ENCODE peak calls at places on chromosomes 7 and 10, in seven cellular contexts. One of them, this sample, is unnamed. For H3K36me3, the result is how much of the 10 kb centered on the place peaks cover.

GRCh38 chr10:17617031-17617911 is at the start of gene HACD1:
- DNase-seq in transverse colon: peak
- DNase-seq in heart right ventricle: peak
- DNase-seq in stomach: peak
- DNase-seq in fibroblast of lung: peak
- DNase-seq in hepatocyte: peak
- DNase-seq in spleen: peak
- DNase-seq in this sample: peak

GRCh38 chr10:125878957-125879835 is 1.9 kb downstream of the DHX32 start:
- DNase-seq in transverse colon: no peak
- DNase-seq in heart right ventricle: no peak
- DNase-seq in stomach: no peak
- DNase-seq in fibroblast of lung: peak
- DNase-seq in hepatocyte: peak
- DNase-seq in spleen: no peak
- DNase-seq in this sample: no peak

GRCh38 chr10:11407939-11408338 is 203.5 kb downstream of the USP6NL start:
- DNase-seq in transverse colon: no peak
- DNase-seq in heart right ventricle: no peak
- DNase-seq in stomach: no peak
- DNase-seq in fibroblast of lung: no peak
- DNase-seq in hepatocyte: no peak
- DNase-seq in spleen: no peak
- DNase-seq in this sample: no peak

GRCh38 chr10:99621454-99622246 is 1.4 kb upstream of the SLC25A28 start:
- DNase-seq in transverse colon: no peak
- DNase-seq in heart right ventricle: no peak
- DNase-seq in stomach: no peak
- DNase-seq in fibroblast of lung: no peak
- DNase-seq in hepatocyte: no peak
- DNase-seq in spleen: peak
- DNase-seq in this sample: no peak

GRCh38 chr7:139570119-139570518 is 46.6 kb downstream of the CLEC2L start:
- DNase-seq in transverse colon: no peak
- DNase-seq in heart right ventricle: no peak
- DNase-seq in stomach: no peak
- DNase-seq in fibroblast of lung: no peak
- DNase-seq in hepatocyte: no peak
- DNase-seq in spleen: peak
- DNase-seq in this sample: no peak

GRCh38 chr10:124987788-124988187 is 45.9 kb downstream of the ZRANB1 start:
- DNase-seq in transverse colon: no peak
- DNase-seq in heart right ventricle: no peak
- DNase-seq in stomach: no peak
- DNase-seq in fibroblast of lung: no peak
- DNase-seq in hepatocyte: no peak
- DNase-seq in spleen: no peak
- DNase-seq in this sample: no peak

GRCh38 chr10:14296081-14296709 is 34.5 kb downstream of the FRMD4A start:
- DNase-seq in transverse colon: no peak
- DNase-seq in heart right ventricle: peak
- DNase-seq in stomach: peak
- DNase-seq in fibroblast of lung: peak
- DNase-seq in hepatocyte: peak
- DNase-seq in spleen: no peak
- DNase-seq in this sample: no peak

GRCh38 chr7:108581655-108582491 is 12.2 kb downstream of the DNAJB9 start:
- DNase-seq in transverse colon: no peak
- DNase-seq in heart right ventricle: no peak
- DNase-seq in stomach: no peak
- DNase-seq in fibroblast of lung: peak
- DNase-seq in hepatocyte: peak
- DNase-seq in spleen: no peak
- DNase-seq in this sample: no peak

GRCh38 chr7:46948776-46949175 is 633.1 kb downstream of the TNS3 start:
- DNase-seq in transverse colon: no peak
- DNase-seq in heart right ventricle: no peak
- DNase-seq in stomach: no peak
- DNase-seq in fibroblast of lung: no peak
- DNase-seq in hepatocyte: no peak
- DNase-seq in spleen: no peak
- DNase-seq in this sample: no peak

GRCh38 chr7:116598846-116599245 is 73.2 kb upstream of the MET start:
- DNase-seq in transverse colon: no peak
- DNase-seq in heart right ventricle: no peak
- DNase-seq in stomach: no peak
- DNase-seq in fibroblast of lung: no peak
- DNase-seq in hepatocyte: no peak
- DNase-seq in spleen: no peak
- DNase-seq in this sample: no peak

GRCh38 chr10:84375011-84375410 is 46.6 kb downstream of the CCSER2 start:
- DNase-seq in transverse colon: no peak
- DNase-seq in heart right ventricle: peak
- DNase-seq in stomach: peak
- DNase-seq in fibroblast of lung: peak
- DNase-seq in hepatocyte: peak
- DNase-seq in spleen: no peak
- DNase-seq in this sample: peak

GRCh38 chr10:14750900-14751575 is 23.7 kb downstream of the FAM107B start:
- DNase-seq in transverse colon: peak
- DNase-seq in heart right ventricle: peak
- DNase-seq in stomach: no peak
- DNase-seq in fibroblast of lung: no peak
- DNase-seq in hepatocyte: no peak
- DNase-seq in spleen: peak
- DNase-seq in this sample: peak

GRCh38 chr10:112461029-112461887 is 14.2 kb downstream of the VTI1A start:
- DNase-seq in transverse colon: no peak
- DNase-seq in heart right ventricle: no peak
- DNase-seq in stomach: no peak
- DNase-seq in fibroblast of lung: peak
- DNase-seq in hepatocyte: no peak
- DNase-seq in spleen: no peak
- DNase-seq in this sample: no peak

GRCh38 chr7:48285365-48285764 is 114.1 kb downstream of the ABCA13 start:
- DNase-seq in transverse colon: no peak
- DNase-seq in heart right ventricle: no peak
- DNase-seq in stomach: no peak
- DNase-seq in fibroblast of lung: peak
- DNase-seq in hepatocyte: no peak
- DNase-seq in spleen: no peak
- DNase-seq in this sample: no peak

GRCh38 chr7:130996841-130997231 is 262.8 kb upstream of the KLF14 start:
- DNase-seq in transverse colon: peak
- DNase-seq in heart right ventricle: no peak
- DNase-seq in stomach: peak
- DNase-seq in fibroblast of lung: peak
- DNase-seq in hepatocyte: peak
- DNase-seq in spleen: peak
- DNase-seq in this sample: no peak
- H3K4me3 ChIP-seq in transverse colon: no peak
- H3K4me3 ChIP-seq in heart right ventricle: no peak
- H3K4me3 ChIP-seq in stomach: no peak
- H3K4me3 ChIP-seq in fibroblast of lung: no peak
- H3K4me3 ChIP-seq in hepatocyte: no peak
- H3K4me3 ChIP-seq in spleen: no peak
- H3K4me3 ChIP-seq in this sample: no peak

DNA sequence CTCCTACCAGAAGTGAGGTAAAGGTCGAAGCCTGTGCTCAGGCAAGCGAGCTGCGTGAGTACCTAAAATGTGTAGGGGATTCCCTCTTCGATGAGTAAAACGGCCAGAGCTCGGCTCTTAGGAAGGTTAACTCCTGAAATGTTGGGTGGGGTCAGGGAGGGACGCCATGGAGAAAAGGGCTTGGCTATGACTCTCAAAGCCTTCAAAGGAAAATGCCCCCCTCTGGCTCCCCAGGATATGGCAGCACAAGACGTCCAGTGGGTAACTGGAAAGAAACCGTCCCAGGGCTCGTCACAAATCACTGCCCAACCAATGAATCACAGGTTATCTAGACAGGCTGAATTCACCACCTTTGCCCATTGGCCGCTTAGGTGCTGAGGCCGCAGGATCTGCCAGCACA is 58.0 kb downstream of the CALML3 start:
- DNase-seq in transverse colon: no peak
- DNase-seq in heart right ventricle: no peak
- DNase-seq in stomach: no peak
- DNase-seq in fibroblast of lung: no peak
- DNase-seq in hepatocyte: no peak
- DNase-seq in spleen: peak
- DNase-seq in this sample: peak
- TF ChIP-seq CTCF in transverse colon: no peak
- TF ChIP-seq CTCF in heart right ventricle: no peak
- TF ChIP-seq CTCF in stomach: no peak
- TF ChIP-seq CTCF in fibroblast of lung: peak
- TF ChIP-seq CTCF in hepatocyte: peak
- TF ChIP-seq CTCF in spleen: no peak
- TF ChIP-seq CTCF in this sample: peak

GRCh38 chr7:865921-866320 is 10.4 kb upstream of the GET4 start:
- DNase-seq in transverse colon: no peak
- DNase-seq in heart right ventricle: no peak
- DNase-seq in stomach: no peak
- DNase-seq in fibroblast of lung: no peak
- DNase-seq in hepatocyte: no peak
- DNase-seq in spleen: no peak
- DNase-seq in this sample: no peak
- H3K36me3 ChIP-seq in transverse colon: under half
- H3K36me3 ChIP-seq in heart right ventricle: half or more
- H3K36me3 ChIP-seq in stomach: half or more
- H3K36me3 ChIP-seq in fibroblast of lung: under half
- H3K36me3 ChIP-seq in hepatocyte: under half
- H3K36me3 ChIP-seq in spleen: under half
- H3K36me3 ChIP-seq in this sample: under half

GRCh38 chr10:73494213-73494612 is 1.6 kb downstream of the PPP3CB start:
- DNase-seq in transverse colon: no peak
- DNase-seq in heart right ventricle: no peak
- DNase-seq in stomach: no peak
- DNase-seq in fibroblast of lung: no peak
- DNase-seq in hepatocyte: no peak
- DNase-seq in spleen: no peak
- DNase-seq in this sample: no peak
- H3K4me3 ChIP-seq in transverse colon: no peak
- H3K4me3 ChIP-seq in heart right ventricle: peak
- H3K4me3 ChIP-seq in stomach: peak
- H3K4me3 ChIP-seq in fibroblast of lung: peak
- H3K4me3 ChIP-seq in hepatocyte: peak
- H3K4me3 ChIP-seq in spleen: no peak
- H3K4me3 ChIP-seq in this sample: peak

GRCh38 chr10:79884006-79884405 is 57.5 kb downstream of the NUTM2E start:
- DNase-seq in transverse colon: no peak
- DNase-seq in heart right ventricle: no peak
- DNase-seq in stomach: no peak
- DNase-seq in fibroblast of lung: no peak
- DNase-seq in hepatocyte: no peak
- DNase-seq in spleen: no peak
- DNase-seq in this sample: no peak

GRCh38 chr10:79890469-79890868 is 58.4 kb downstream of the SFTPD start:
- DNase-seq in transverse colon: no peak
- DNase-seq in heart right ventricle: no peak
- DNase-seq in stomach: no peak
- DNase-seq in fibroblast of lung: no peak
- DNase-seq in hepatocyte: no peak
- DNase-seq in spleen: no peak
- DNase-seq in this sample: no peak

GRCh38 chr10:79886345-79886744 is 59.8 kb downstream of the NUTM2E start:
- DNase-seq in transverse colon: no peak
- DNase-seq in heart right ventricle: no peak
- DNase-seq in stomach: no peak
- DNase-seq in fibroblast of lung: no peak
- DNase-seq in hepatocyte: no peak
- DNase-seq in spleen: no peak
- DNase-seq in this sample: no peak
- TF ChIP-seq CTCF in transverse colon: no peak
- TF ChIP-seq CTCF in heart right ventricle: no peak
- TF ChIP-seq CTCF in stomach: no peak
- TF ChIP-seq CTCF in fibroblast of lung: no peak
- TF ChIP-seq CTCF in hepatocyte: no peak
- TF ChIP-seq CTCF in spleen: no peak
- TF ChIP-seq CTCF in this sample: no peak

GRCh38 chr7:66948480-66949109 is 27.6 kb downstream of the TMEM248 start:
- DNase-seq in transverse colon: no peak
- DNase-seq in heart right ventricle: no peak
- DNase-seq in stomach: no peak
- DNase-seq in fibroblast of lung: no peak
- DNase-seq in hepatocyte: no peak
- DNase-seq in spleen: peak
- DNase-seq in this sample: no peak

GRCh38 chr7:66950763-66951162 is 29.7 kb downstream of the TMEM248 start:
- DNase-seq in transverse colon: no peak
- DNase-seq in heart right ventricle: no peak
- DNase-seq in stomach: no peak
- DNase-seq in fibroblast of lung: peak
- DNase-seq in hepatocyte: no peak
- DNase-seq in spleen: peak
- DNase-seq in this sample: no peak

GRCh38 chr7:66953044-66953427 is 32.0 kb downstream of the TMEM248 start:
- DNase-seq in transverse colon: no peak
- DNase-seq in heart right ventricle: no peak
- DNase-seq in stomach: no peak
- DNase-seq in fibroblast of lung: no peak
- DNase-seq in hepatocyte: no peak
- DNase-seq in spleen: no peak
- DNase-seq in this sample: no peak

GRCh38 chr7:66952343-66953043 is 31.5 kb downstream of the TMEM248 start:
- DNase-seq in transverse colon: peak
- DNase-seq in heart right ventricle: no peak
- DNase-seq in stomach: no peak
- DNase-seq in fibroblast of lung: peak
- DNase-seq in hepatocyte: peak
- DNase-seq in spleen: peak
- DNase-seq in this sample: no peak

GRCh38 chr7:66950311-66950710 is 29.3 kb downstream of the TMEM248 start:
- DNase-seq in transverse colon: no peak
- DNase-seq in heart right ventricle: no peak
- DNase-seq in stomach: no peak
- DNase-seq in fibroblast of lung: no peak
- DNase-seq in hepatocyte: no peak
- DNase-seq in spleen: no peak
- DNase-seq in this sample: no peak
- H3K36me3 ChIP-seq in transverse colon: under half
- H3K36me3 ChIP-seq in heart right ventricle: half or more
- H3K36me3 ChIP-seq in stomach: half or more
- H3K36me3 ChIP-seq in fibroblast of lung: under half
- H3K36me3 ChIP-seq in hepatocyte: under half
- H3K36me3 ChIP-seq in spleen: under half
- H3K36me3 ChIP-seq in this sample: under half